ENCODE peak calls at places on chromosomes 12 and 14, in ten cellular contexts. L, R, X, U, J, H, Z, N, F and I are unnamed samples.

GRCh38 chr14:53458368-53458814 is 305.3 kb upstream of the DDHD1 start:
- DNase-seq in L (peak), R (peak), X (no peak), U (no peak), J (no peak), H (peak), Z (peak), N (no peak), F (no peak), I (no peak)

GRCh38 chr12:132275110-132275531 is 54.3 kb downstream of the GALNT9 start:
- DNase-seq in L (peak), R (no peak), X (no peak), U (peak), J (no peak), H (no peak), Z (peak), N (peak), F (no peak), I (peak)

GRCh38 chr14:89466939-89467338 is 49.9 kb upstream of the FOXN3 start:
- DNase-seq in L (no peak), R (peak), X (no peak), U (no peak), J (no peak), H (no peak), Z (no peak), N (peak), F (peak), I (peak)

GRCh38 chr12:83042441-83043215 is 355.9 kb downstream of the TMTC2 start:
- DNase-seq in L (peak), R (peak), X (no peak), U (no peak), J (peak), H (no peak), Z (no peak), N (peak), F (no peak), I (no peak)

GRCh38 chr12:123998960-123999359 is 25.9 kb downstream of the ZNF664 start:
- DNase-seq in L (no peak), R (no peak), X (no peak), U (no peak), J (no peak), H (peak), Z (no peak), N (no peak), F (no peak), I (no peak)

GRCh38 chr12:3004655-3005565 is 45.7 kb downstream of the TEAD4 start:
- DNase-seq in L (no peak), R (no peak), X (peak), U (no peak), J (peak), H (no peak), Z (peak), N (peak), F (no peak), I (peak)

GRCh38 chr12:114944736-114945135 is 260.8 kb upstream of the TBX3 start:
- DNase-seq in L (no peak), R (no peak), X (no peak), U (no peak), J (no peak), H (no peak), Z (no peak), N (peak), F (no peak), I (no peak)

GRCh38 chr12:40439771-40440492 is 215.1 kb downstream of the LRRK2 start:
- DNase-seq in L (no peak), R (no peak), X (no peak), U (no peak), J (no peak), H (no peak), Z (no peak), N (no peak), F (no peak), I (no peak)

GRCh38 chr12:6563448-6564050 is 4.5 kb downstream of the NOP2 start:
- DNase-seq in L (peak), R (no peak), X (peak), U (peak), J (peak), H (no peak), Z (peak), N (peak), F (no peak), I (peak)

GRCh38 chr12:83145325-83145724 is 458.6 kb downstream of the TMTC2 start:
- DNase-seq in L (no peak), R (no peak), X (no peak), U (no peak), J (peak), H (no peak), Z (no peak), N (no peak), F (no peak), I (no peak)

GRCh38 chr14:27056586-27056985 is 458.8 kb upstream of the NOVA1 start:
- DNase-seq in L (no peak), R (no peak), X (no peak), U (no peak), J (no peak), H (no peak), Z (no peak), N (no peak), F (no peak), I (no peak)

GRCh38 chr14:30243805-30244204 is 315.2 kb upstream of the G2E3 start:
- DNase-seq in L (no peak), R (no peak), X (no peak), U (no peak), J (no peak), H (peak), Z (no peak), N (no peak), F (no peak), I (no peak)

GRCh38 chr12:76519538-76519937 is 40.0 kb downstream of the OSBPL8 start:
- DNase-seq in L (no peak), R (no peak), X (no peak), U (no peak), J (no peak), H (no peak), Z (no peak), N (no peak), F (no peak), I (no peak)

GRCh38 chr12:89384750-89385273 is 32.5 kb upstream of the DUSP6 start:
- DNase-seq in L (no peak), R (no peak), X (no peak), U (no peak), J (no peak), H (no peak), Z (no peak), N (no peak), F (no peak), I (no peak)
- H3K4me3 ChIP-seq in L (no peak), R (no peak), X (no peak), U (no peak), J (no peak), H (no peak), Z (no peak), N (no peak), F (no peak), I (no peak)

GRCh38 chr14:37608649-37609048 is 13.2 kb downstream of the TTC6 start:
- DNase-seq in L (no peak), R (no peak), X (no peak), U (no peak), J (no peak), H (no peak), Z (no peak), N (no peak), F (no peak), I (no peak)
- H3K4me3 ChIP-seq in L (no peak), R (no peak), X (no peak), U (no peak), J (no peak), H (no peak), Z (no peak), N (no peak), F (no peak), I (no peak)

GRCh38 chr14:92850492-92850891 is 56.4 kb downstream of the GOLGA5 start:
- DNase-seq in L (no peak), R (no peak), X (no peak), U (no peak), J (no peak), H (no peak), Z (no peak), N (no peak), F (no peak), I (no peak)

GRCh38 chr14:92844220-92844619 is 50.1 kb downstream of the GOLGA5 start:
- DNase-seq in L (no peak), R (no peak), X (no peak), U (no peak), J (no peak), H (no peak), Z (no peak), N (no peak), F (no peak), I (no peak)

GRCh38 chr14:92847220-92848148 is 53.4 kb downstream of the GOLGA5 start:
- DNase-seq in L (no peak), R (no peak), X (no peak), U (no peak), J (no peak), H (no peak), Z (no peak), N (no peak), F (no peak), I (no peak)

GRCh38 chr14:92848941-92849340 is 54.8 kb downstream of the GOLGA5 start:
- DNase-seq in L (no peak), R (no peak), X (no peak), U (no peak), J (peak), H (no peak), Z (no peak), N (no peak), F (no peak), I (no peak)

GRCh38 chr14:92846162-92846897 is 52.2 kb downstream of the GOLGA5 start:
- DNase-seq in L (no peak), R (peak), X (no peak), U (no peak), J (peak), H (no peak), Z (no peak), N (no peak), F (no peak), I (no peak)
- H3K4me3 ChIP-seq in L (no peak), R (no peak), X (no peak), U (no peak), J (no peak), H (no peak), Z (no peak), N (no peak), F (no peak), I (no peak)

GRCh38 chr12:81815611-81816010 is 56.5 kb upstream of the PPFIA2 start:
- DNase-seq in L (no peak), R (no peak), X (no peak), U (no peak), J (no peak), H (no peak), Z (no peak), N (no peak), F (no peak), I (no peak)
- H3K4me3 ChIP-seq in L (no peak), R (no peak), X (no peak), U (no peak), J (no peak), H (no peak), Z (no peak), N (no peak), F (no peak), I (no peak)

GRCh38 chr14:65728604-65729003 is 316.1 kb downstream of the FUT8 start:
- DNase-seq in L (no peak), R (no peak), X (no peak), U (no peak), J (no peak), H (no peak), Z (no peak), N (no peak), F (no peak), I (no peak)
- H3K4me3 ChIP-seq in L (no peak), R (no peak), X (no peak), U (no peak), J (no peak), H (no peak), Z (no peak), N (no peak), F (no peak), I (no peak)

DNA sequence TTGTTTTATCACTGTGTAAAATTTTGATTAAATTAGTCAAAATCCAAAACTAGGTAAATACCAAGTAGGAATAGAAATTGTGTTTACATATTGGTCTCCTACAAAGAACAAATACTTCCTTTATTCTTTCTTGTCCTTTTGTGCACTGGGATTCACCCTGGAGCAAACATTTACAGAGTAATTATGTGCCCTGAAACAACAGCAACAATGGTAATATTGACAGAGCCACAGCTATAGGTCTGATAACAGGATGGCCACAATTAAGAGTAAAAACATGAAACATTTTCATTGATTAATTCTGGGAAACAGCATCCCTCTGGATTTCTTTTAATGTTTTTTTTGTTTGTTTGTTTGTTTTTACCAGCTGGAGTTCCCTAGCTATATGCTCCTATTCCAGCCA is 61.2 kb downstream of the SLC38A6 start:
- DNase-seq in L (no peak), R (no peak), X (no peak), U (no peak), J (no peak), H (no peak), Z (no peak), N (no peak), F (no peak), I (no peak)
- H3K4me3 ChIP-seq in L (no peak), R (no peak), X (no peak), U (no peak), J (no peak), H (no peak), Z (no peak), N (no peak), F (no peak), I (no peak)

GRCh38 chr12:53967451-53968059 is 5.4 kb upstream of the HOXC11 start:
- DNase-seq in L (no peak), R (no peak), X (no peak), U (no peak), J (no peak), H (no peak), Z (no peak), N (no peak), F (no peak), I (no peak)
- H3K4me3 ChIP-seq in L (no peak), R (peak), X (no peak), U (no peak), J (no peak), H (no peak), Z (no peak), N (no peak), F (no peak), I (no peak)